ENCODE peak calls at places on chromosomes 13 and 19, in five cellular contexts. L, K, Y, O and R are unnamed samples.

GRCh38 chr19:17555929-17556813 is 722 bp downstream of the COLGALT1 start:
- DNase-seq in Y (peak; percentile 32), L (peak; percentile 75), O (peak; percentile 18), K (no peak), R (no peak)

GRCh38 chr13:29428310-29428991 is 167.0 kb downstream of the SLC7A1 start:
- DNase-seq in Y (no peak), L (no peak), K (no peak), O (peak; percentile 11), R (no peak)

GRCh38 chr19:34274827-34275625 is 20.7 kb downstream of the GARRE1 start:
- DNase-seq in L (peak; percentile 87), O (no peak), K (peak; percentile 97), Y (no peak), R (no peak)

GRCh38 chr19:38452430-38453366 is 19.2 kb downstream of the RYR1 start:
- DNase-seq in K (no peak), L (no peak), Y (no peak), O (no peak), R (no peak)

GRCh38 chr13:57865600-57866294 is 234.2 kb downstream of the PCDH17 start:
- DNase-seq in K (no peak), L (no peak), O (no peak), Y (no peak), R (no peak)

GRCh38 chr19:2034729-2035589 is 16.1 kb downstream of the MKNK2 start:
- DNase-seq in Y (peak; percentile 59), K (no peak), L (peak; percentile 56), O (no peak), R (no peak)

GRCh38 chr19:33685541-33685940 is 63.8 kb downstream of the CHST8 start:
- DNase-seq in L (no peak), K (no peak), O (no peak), Y (no peak), R (peak; percentile 73)

GRCh38 chr13:111883571-111884343 is 183.2 kb upstream of the SOX1 start:
- DNase-seq in L (no peak), K (no peak), O (peak; percentile 2), Y (no peak), R (no peak)

GRCh38 chr13:91185294-91185863 is 162.1 kb upstream of the MIR17HG start:
- DNase-seq in L (peak; percentile 57), K (no peak), Y (no peak), O (no peak), R (no peak)

GRCh38 chr13:30033681-30034447 is 183.4 kb upstream of the UBL3 start:
- DNase-seq in K (peak; percentile 85), Y (no peak), L (peak; percentile 82), O (no peak), R (no peak)

GRCh38 chr13:109509154-109509905 is 277.1 kb downstream of the IRS2 start:
- DNase-seq in O (peak; percentile 57), Y (no peak), L (peak; percentile 82), K (peak; percentile 33), R (no peak)

GRCh38 chr13:92886535-92887098 is 340.0 kb upstream of the GPC6 start:
- DNase-seq in O (no peak), K (no peak), L (no peak), Y (no peak), R (no peak)

GRCh38 chr13:30607908-30608307 is 9.8 kb upstream of the USPL1 start:
- DNase-seq in K (no peak), O (no peak), L (no peak), Y (peak; percentile 65), R (no peak)

GRCh38 chr19:45768644-45769053 is 403 bp downstream of the SIX5 start:
- DNase-seq in Y (peak; percentile 40), L (peak; percentile 55), K (no peak), O (no peak), R (no peak)

GRCh38 chr13:98822238-98822606 is 69.8 kb upstream of the SLC15A1 start:
- DNase-seq in K (no peak), Y (no peak), O (no peak), L (peak; percentile 39), R (no peak)

GRCh38 chr19:4911786-4912672 is 2.7 kb downstream of the UHRF1 start:
- DNase-seq in O (peak; percentile 55), K (peak; percentile 100), L (peak; percentile 100), Y (peak; percentile 73), R (peak; percentile 61)

GRCh38 chr19:17337675-17338439 is 504 bp downstream of the GTPBP3 start:
- DNase-seq in O (no peak), K (no peak), Y (peak; percentile 28), L (no peak), R (no peak)

GRCh38 chr19:34310494-34310981 is 54.5 kb upstream of the GPI start:
- DNase-seq in O (peak; percentile 86), K (no peak), L (no peak), Y (no peak), R (no peak)

GRCh38 chr13:25743426-25743825 is 308.4 kb downstream of the SHISA2 start:
- DNase-seq in L (no peak), K (no peak), Y (no peak), O (no peak), R (no peak)

GRCh38 chr19:18496167-18496979 is 25.5 kb downstream of the ELL start:
- DNase-seq in K (no peak), Y (peak; percentile 69), O (no peak), L (no peak), R (no peak)

GRCh38 chr19:23699521-23699860 is 12.5 kb upstream of the ZNF675 start:
- DNase-seq in L (no peak), O (no peak), K (no peak), Y (no peak), R (no peak)

GRCh38 chr19:29567366-29567915 is 38.6 kb upstream of the POP4 start:
- DNase-seq in L (no peak), K (no peak), O (no peak), Y (no peak), R (no peak)

GRCh38 chr13:86856996-86857395 is 814.2 kb upstream of the SLITRK5 start:
- DNase-seq in L (peak; percentile 59), K (no peak), O (no peak), Y (no peak), R (no peak)

GRCh38 chr19:35027851-35028599 is 2.2 kb upstream of the SCN1B start:
- DNase-seq in K (no peak), O (no peak), L (peak; percentile 47), Y (no peak), R (no peak)

GRCh38 chr19:8390617-8390981 is 439 bp downstream of the RAB11B start:
- DNase-seq in Y (peak; percentile 85), O (peak; percentile 95), K (peak; percentile 37), L (peak; percentile 93), R (peak; percentile 88)

GRCh38 chr19:37997911-37998344 is 90.9 kb downstream of the SIPA1L3 start:
- DNase-seq in Y (no peak), L (peak; percentile 86), O (no peak), K (peak; percentile 78), R (no peak)

DNA sequence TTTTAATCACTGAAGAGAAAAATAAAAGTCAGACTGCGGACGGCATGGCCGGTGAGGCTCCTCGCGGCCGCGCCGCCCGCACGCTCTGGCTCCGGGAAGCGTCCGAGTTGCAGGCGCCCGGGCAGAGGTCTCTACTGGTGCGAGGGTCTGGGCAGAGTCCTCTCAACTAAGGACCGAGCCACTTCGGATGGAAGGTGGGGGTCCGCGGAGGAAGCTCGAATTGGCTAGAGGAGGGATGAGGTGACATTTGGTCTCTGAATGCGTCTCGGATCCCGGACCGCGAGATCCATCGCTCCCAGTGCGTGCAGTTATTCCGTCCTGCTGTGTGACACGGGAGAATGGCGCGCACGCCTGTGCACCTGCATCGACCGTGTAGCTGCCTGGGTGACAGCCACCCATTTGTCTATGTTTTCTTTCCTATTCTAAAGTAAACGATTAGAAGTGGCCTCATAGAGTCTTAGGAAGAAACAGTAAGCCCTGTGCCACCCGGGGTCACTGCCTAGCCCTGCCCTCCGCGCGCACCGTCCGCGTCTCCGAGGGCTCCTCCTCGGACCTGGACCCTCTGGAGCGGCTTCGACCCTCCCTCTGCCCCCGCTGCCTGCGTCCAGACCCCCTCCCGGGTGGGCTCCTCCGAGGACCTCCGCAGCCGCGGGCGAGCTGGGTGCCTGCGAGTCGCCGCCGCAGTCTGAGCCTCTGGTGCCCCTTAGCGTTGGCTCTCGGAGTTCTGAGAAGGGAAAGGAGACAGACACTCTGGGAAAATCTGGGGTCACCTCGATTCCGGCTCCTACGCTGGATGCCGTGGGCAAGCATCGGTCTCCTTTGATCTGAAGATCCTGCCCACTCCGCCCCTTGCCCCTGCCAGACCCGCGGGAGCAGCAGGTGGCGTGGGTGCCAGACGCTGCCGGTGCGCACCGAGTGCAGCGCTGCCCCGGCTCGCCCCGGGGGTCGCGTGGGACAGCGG is 347.4 kb downstream of the LIG4 start:
- DNase-seq in O (no peak), Y (no peak), L (peak; percentile 58), K (no peak), R (no peak)
- TF ChIP-seq CTCF in O (no peak), Y (no peak), L (peak; percentile 34), K (no peak), R (peak; percentile 49)

GRCh38 chr13:100725472-100725871 is 50.9 kb upstream of the TMTC4 start:
- DNase-seq in K (no peak), L (no peak), Y (no peak), O (no peak), R (no peak)
- TF ChIP-seq CTCF in K (no peak), L (no peak), Y (no peak), O (no peak), R (no peak)

DNA sequence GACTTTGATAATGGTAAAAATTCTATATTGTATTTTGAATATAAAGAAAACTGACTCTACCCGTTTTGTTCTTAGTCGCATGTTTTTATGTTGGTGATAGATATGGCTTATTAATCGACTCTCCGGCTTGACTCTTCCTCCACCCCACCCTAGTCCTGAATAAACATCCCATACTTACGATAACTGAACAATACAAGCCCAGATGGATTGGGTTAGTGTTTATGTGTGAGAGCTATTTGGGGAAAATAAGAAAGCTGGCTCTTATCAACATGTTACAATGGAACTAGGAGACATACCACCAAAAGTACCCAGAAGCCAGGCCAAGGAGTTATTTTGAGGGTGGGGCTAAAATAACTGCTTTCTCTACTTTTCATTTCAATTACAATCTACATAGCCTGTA is 796.3 kb downstream of the DIAPH3 start:
- DNase-seq in O (no peak), K (no peak), L (no peak), Y (no peak), R (no peak)
- TF ChIP-seq CTCF in O (no peak), K (no peak), L (no peak), Y (no peak), R (no peak)

GRCh38 chr19:32294871-32295438 is 50.5 kb upstream of the ZNF507 start:
- DNase-seq in O (no peak), K (no peak), L (no peak), Y (no peak), R (no peak)
- TF ChIP-seq CTCF in O (no peak), K (no peak), L (no peak), Y (no peak), R (no peak)

GRCh38 chr19:15173746-15174404 is 26.9 kb downstream of the NOTCH3 start:
- DNase-seq in O (no peak), L (peak; percentile 25), K (no peak), Y (no peak), R (no peak)
- TF ChIP-seq CTCF in O (no peak), L (peak; percentile 14), K (no peak), Y (no peak), R (peak; percentile 42)